ENCODE peak calls at places on chromosomes 2 and 18, in seven cellular contexts. U is cardiac muscle cell, D is lower lobe of right lung, C is heart right ventricle, K is thyroid gland, Q is thoracic aorta, P is brain microvascular endothelial cell. F is an unnamed sample. For H3K27me3 and H3K36me3, the result is how much of the 10 kb centered on the place peaks cover.

GRCh38 chr2:6186332-6187100 is 494.3 kb downstream of the SOX11 start:
- DNase-seq in U (peak), D (no peak), C (peak), K (peak), Q (no peak), P (peak), F (peak)

GRCh38 chr2:54657664-54658083 is 65.8 kb upstream of the EML6 start:
- DNase-seq in U (peak), D (peak), C (no peak), K (peak), Q (no peak), P (peak), F (no peak)

GRCh38 chr2:64329848-64330247 is 124.1 kb upstream of the LGALSL start:
- DNase-seq in U (no peak), D (peak), C (peak), K (no peak), Q (no peak), P (no peak), F (no peak)

GRCh38 chr2:17416891-17417391 is 101.3 kb downstream of the RAD51AP2 start:
- DNase-seq in U (no peak), D (no peak), C (no peak), K (no peak), Q (no peak), P (peak), F (peak)

GRCh38 chr2:42164046-42164445 is 5.1 kb upstream of the EML4 start:
- DNase-seq in U (no peak), D (no peak), C (no peak), K (no peak), Q (no peak), P (no peak), F (no peak)

GRCh38 chr18:9741821-9742541 is 33.9 kb downstream of the RAB31 start:
- DNase-seq in U (peak), D (no peak), C (no peak), K (no peak), Q (no peak), P (peak), F (no peak)

GRCh38 chr18:55477537-55478300 is 110.3 kb downstream of the TCF4 start:
- DNase-seq in U (peak), D (no peak), C (no peak), K (peak), Q (no peak), P (no peak), F (peak)

GRCh38 chr2:237410949-237411635 is 2.9 kb downstream of the COL6A3 start:
- DNase-seq in U (no peak), D (no peak), C (no peak), K (no peak), Q (no peak), P (no peak), F (no peak)

GRCh38 chr18:853471-853870 is 41.4 kb upstream of the YES1 start:
- DNase-seq in U (no peak), D (no peak), C (no peak), K (no peak), Q (no peak), P (no peak), F (no peak)

GRCh38 chr2:67485431-67485830 is 88.3 kb downstream of the ETAA1 start:
- DNase-seq in U (peak), D (no peak), C (no peak), K (no peak), Q (no peak), P (peak), F (no peak)

GRCh38 chr2:120586507-120587283 is 149.0 kb upstream of the GLI2 start:
- DNase-seq in U (no peak), D (peak), C (no peak), K (peak), Q (no peak), P (no peak), F (no peak)

GRCh38 chr2:188984680-188985079 is 10.5 kb downstream of the COL3A1 start:
- DNase-seq in U (no peak), D (no peak), C (no peak), K (no peak), Q (no peak), P (peak), F (no peak)

GRCh38 chr2:100959225-100959880 is 42.7 kb upstream of the RPL31 start:
- DNase-seq in U (no peak), D (no peak), C (no peak), K (no peak), Q (no peak), P (no peak), F (no peak)

GRCh38 chr2:176121377-176122111 is 975 bp upstream of the HOXD9 start:
- DNase-seq in U (no peak), D (no peak), C (no peak), K (no peak), Q (no peak), P (no peak), F (no peak)

GRCh38 chr2:64797881-64798590 is 144.3 kb upstream of the SERTAD2 start:
- DNase-seq in U (no peak), D (no peak), C (no peak), K (peak), Q (no peak), P (no peak), F (peak)

GRCh38 chr2:28678944-28679343 is 72.7 kb upstream of the PPP1CB start:
- DNase-seq in U (no peak), D (no peak), C (no peak), K (no peak), Q (no peak), P (no peak), F (no peak)

GRCh38 chr2:228658998-228659397 is 477.5 kb upstream of the SPHKAP start:
- DNase-seq in U (no peak), D (no peak), C (no peak), K (no peak), Q (no peak), P (peak), F (no peak)

GRCh38 chr18:58881469-58881868 is 16.8 kb downstream of the ZNF532 start:
- DNase-seq in U (no peak), D (no peak), C (no peak), K (no peak), Q (no peak), P (no peak), F (no peak)

GRCh38 chr2:65085148-65085547 is 28.9 kb downstream of the CEP68 start:
- DNase-seq in U (no peak), D (no peak), C (no peak), K (no peak), Q (no peak), P (no peak), F (no peak)

GRCh38 chr18:59308201-59309014 is 10.0 kb downstream of the CPLX4 start:
- DNase-seq in U (peak), D (peak), C (peak), K (peak), Q (no peak), P (peak), F (no peak)

GRCh38 chr2:235877271-235877670 is 290.9 kb downstream of the GBX2 start:
- DNase-seq in U (no peak), D (no peak), C (no peak), K (no peak), Q (no peak), P (no peak), F (no peak)

GRCh38 chr2:10326707-10327594 is 24.2 kb downstream of the HPCAL1 start:
- DNase-seq in U (no peak), D (no peak), C (peak), K (peak), Q (no peak), P (no peak), F (no peak)

GRCh38 chr2:100891911-100892642 is 72.1 kb downstream of the NPAS2 start:
- DNase-seq in U (no peak), D (no peak), C (no peak), K (no peak), Q (no peak), P (peak), F (no peak)

GRCh38 chr2:85551698-85552678 is 9.3 kb downstream of the GGCX start:
- DNase-seq in U (peak), D (peak), C (peak), K (peak), Q (peak), P (peak), F (peak)

GRCh38 chr2:26196683-26197418 is 24.0 kb downstream of the GAREM2 start:
- DNase-seq in U (no peak), D (no peak), C (no peak), K (no peak), Q (no peak), P (no peak), F (no peak)

GRCh38 chr2:235644191-235644590 is 150.3 kb downstream of the AGAP1 start:
- DNase-seq in U (no peak), D (no peak), C (peak), K (no peak), Q (no peak), P (no peak), F (no peak)

GRCh38 chr2:101157272-101157671 is 6.1 kb upstream of the TBC1D8 start:
- DNase-seq in U (no peak), D (no peak), C (no peak), K (no peak), Q (no peak), P (no peak), F (no peak)

GRCh38 chr2:149832256-149832655 is 244.7 kb upstream of the MMADHC start:
- DNase-seq in U (no peak), D (no peak), C (no peak), K (no peak), Q (no peak), P (no peak), F (no peak)

GRCh38 chr2:127634066-127634617 is 11.8 kb upstream of the GPR17 start:
- DNase-seq in U (no peak), D (no peak), C (no peak), K (peak), Q (no peak), P (no peak), F (no peak)

GRCh38 chr2:11338580-11338979 is 5.9 kb downstream of the ROCK2 start:
- DNase-seq in U (no peak), D (no peak), C (no peak), K (no peak), Q (no peak), P (no peak), F (no peak)

GRCh38 chr2:192286093-192286701 is 91.5 kb upstream of the TMEFF2 start:
- DNase-seq in U (peak), D (no peak), C (no peak), K (no peak), Q (no peak), P (peak), F (no peak)

GRCh38 chr2:104857262-104858221 is 3.6 kb downstream of the POU3F3 start:
- DNase-seq in U (no peak), D (no peak), C (no peak), K (no peak), Q (no peak), P (no peak), F (no peak)

GRCh38 chr2:626491-627339 is 50.5 kb downstream of the TMEM18 start:
- DNase-seq in U (no peak), D (no peak), C (no peak), K (no peak), Q (no peak), P (no peak), F (no peak)

GRCh38 chr2:235845245-235845644 is 322.9 kb downstream of the GBX2 start:
- DNase-seq in U (no peak), D (no peak), C (no peak), K (no peak), Q (no peak), P (no peak), F (no peak)

GRCh38 chr18:74316257-74317180 is 880 bp downstream of the C18orf63 start:
- DNase-seq in U (peak), D (no peak), C (no peak), K (no peak), Q (no peak), P (peak), F (peak)

GRCh38 chr18:22001912-22002487 is 167.4 kb upstream of the GATA6 start:
- DNase-seq in U (no peak), D (no peak), C (no peak), K (no peak), Q (no peak), P (no peak), F (no peak)

GRCh38 chr2:105113616-105114275 is 75.9 kb downstream of the MRPS9 start:
- DNase-seq in U (peak), D (no peak), C (no peak), K (no peak), Q (no peak), P (no peak), F (no peak)

GRCh38 chr2:42953216-42953615 is 160.8 kb upstream of the HAAO start:
- DNase-seq in U (no peak), D (no peak), C (no peak), K (no peak), Q (no peak), P (no peak), F (no peak)

GRCh38 chr18:57802869-57803118 is 321 bp downstream of the ATP8B1 start:
- DNase-seq in U (no peak), D (no peak), C (no peak), K (no peak), Q (no peak), P (no peak), F (no peak)

GRCh38 chr18:57802166-57802868 is 798 bp downstream of the ATP8B1 start:
- DNase-seq in U (no peak), D (no peak), C (no peak), K (peak), Q (no peak), P (no peak), F (no peak)

GRCh38 chr18:57803119-57803969 is at the start of gene ATP8B1:
- DNase-seq in U (peak), D (peak), C (peak), K (peak), Q (no peak), P (no peak), F (peak)

GRCh38 chr18:57798713-57799373 is 4.3 kb downstream of the ATP8B1 start:
- DNase-seq in U (no peak), D (no peak), C (no peak), K (no peak), Q (no peak), P (no peak), F (no peak)

DNA sequence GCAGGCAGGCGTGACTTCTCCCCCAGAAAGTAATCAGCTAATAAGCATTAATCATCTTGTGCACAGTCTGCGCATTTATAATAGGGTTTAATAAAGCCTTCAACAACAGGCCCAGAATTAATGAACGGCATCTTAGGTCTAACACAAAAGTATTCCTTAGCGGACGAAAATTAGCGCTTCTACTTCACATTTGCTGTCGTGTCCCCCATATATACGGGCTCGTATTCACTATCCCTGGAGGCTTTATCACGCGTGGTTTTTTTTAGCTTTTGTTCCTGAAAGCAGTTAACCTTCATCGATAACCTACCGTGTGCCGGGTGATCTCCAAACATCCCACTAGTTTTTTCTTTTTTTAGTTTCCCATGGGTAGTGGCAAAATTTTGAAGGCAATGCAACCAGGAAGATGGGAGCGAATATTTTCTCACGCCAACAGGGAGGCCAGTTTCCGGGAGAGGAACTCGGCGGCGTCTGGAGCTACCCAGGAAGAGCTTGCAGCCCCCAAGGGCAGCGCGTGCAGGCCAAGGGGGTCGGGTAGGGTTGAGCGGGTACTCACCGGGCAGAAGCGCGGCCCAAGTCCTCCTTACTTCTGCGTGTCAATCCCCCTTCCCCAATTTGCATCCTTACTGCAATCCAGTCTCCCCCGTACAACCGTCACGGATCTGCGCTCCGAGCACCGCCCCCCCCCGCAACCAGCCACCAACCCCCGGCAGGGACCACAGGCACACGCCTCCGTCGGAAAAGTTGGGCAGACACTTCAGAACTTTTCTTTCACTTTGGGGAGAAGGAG is 1.5 kb downstream of the ATP8B1 start:
- DNase-seq in U (no peak), D (no peak), C (no peak), K (peak), Q (no peak), P (no peak), F (no peak)
- H3K27me3 ChIP-seq in U (half or more), D (under half), C (under half), K (under half), Q (under half), P (under half), F (under half)

GRCh38 chr2:226738191-226738820 is 61.3 kb downstream of the IRS1 start:
- DNase-seq in U (no peak), D (no peak), C (no peak), K (no peak), Q (no peak), P (no peak), F (no peak)

GRCh38 chr2:226738821-226739507 is 60.7 kb downstream of the IRS1 start:
- DNase-seq in U (peak), D (no peak), C (no peak), K (no peak), Q (no peak), P (no peak), F (no peak)

GRCh38 chr2:226740039-226740648 is 59.5 kb downstream of the IRS1 start:
- DNase-seq in U (no peak), D (no peak), C (no peak), K (no peak), Q (no peak), P (no peak), F (no peak)

GRCh38 chr2:226742346-226742745 is 57.3 kb downstream of the IRS1 start:
- DNase-seq in U (no peak), D (no peak), C (peak), K (peak), Q (no peak), P (no peak), F (no peak)

DNA sequence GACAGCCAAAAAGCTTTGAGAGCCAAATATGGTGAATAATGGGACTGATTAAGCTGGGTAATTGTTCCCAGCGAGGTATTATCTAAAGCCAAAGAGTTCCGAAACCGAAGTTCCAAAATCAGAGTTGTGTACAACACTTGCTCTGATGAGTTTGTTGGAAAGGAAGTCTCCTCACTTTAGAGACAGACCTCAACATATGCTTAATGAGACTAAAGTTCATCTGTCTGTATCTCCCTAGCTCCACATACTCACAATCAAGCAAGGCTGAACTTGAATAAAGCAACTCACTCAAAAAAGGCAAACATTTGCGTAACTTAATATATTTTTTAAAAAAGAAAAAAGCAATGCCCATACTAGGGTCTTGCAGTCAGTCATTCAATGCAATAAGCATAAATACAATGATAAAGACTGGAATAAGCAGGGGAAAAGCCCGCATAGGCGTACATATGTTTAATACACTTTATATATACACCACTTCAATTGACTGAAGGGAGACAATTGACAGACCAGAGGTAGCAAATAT is 60.1 kb downstream of the IRS1 start:
- DNase-seq in U (no peak), D (no peak), C (no peak), K (no peak), Q (no peak), P (no peak), F (no peak)
- TF ChIP-seq CTCF in U (no peak), D (no peak), C (no peak), K (no peak), Q (no peak), P (no peak), F (no peak)

DNA sequence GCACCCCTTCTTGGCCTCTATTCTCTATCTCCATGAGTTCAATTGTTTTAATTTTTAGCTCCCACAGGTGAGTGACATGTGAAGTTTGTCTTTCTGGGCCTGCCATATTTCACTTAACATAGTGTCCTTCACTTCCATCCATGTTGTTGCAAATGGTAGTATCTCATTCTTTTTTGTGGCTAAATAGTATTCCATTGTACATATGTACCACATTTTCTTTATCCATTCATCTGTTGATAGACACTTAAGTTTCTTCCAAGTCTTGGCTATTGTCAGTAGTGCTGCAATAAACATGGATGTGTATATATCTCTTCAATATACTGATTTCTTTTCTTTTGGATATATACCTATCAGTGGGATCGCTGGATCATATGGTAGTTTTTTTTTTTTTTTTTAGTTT is 9.0 kb downstream of the STRADB start:
- DNase-seq in U (no peak), D (no peak), C (no peak), K (no peak), Q (no peak), P (no peak), F (no peak)
- H3K36me3 ChIP-seq in U (under half), D (under half), C (under half), K (under half), Q (under half), P (under half), F (under half)

DNA sequence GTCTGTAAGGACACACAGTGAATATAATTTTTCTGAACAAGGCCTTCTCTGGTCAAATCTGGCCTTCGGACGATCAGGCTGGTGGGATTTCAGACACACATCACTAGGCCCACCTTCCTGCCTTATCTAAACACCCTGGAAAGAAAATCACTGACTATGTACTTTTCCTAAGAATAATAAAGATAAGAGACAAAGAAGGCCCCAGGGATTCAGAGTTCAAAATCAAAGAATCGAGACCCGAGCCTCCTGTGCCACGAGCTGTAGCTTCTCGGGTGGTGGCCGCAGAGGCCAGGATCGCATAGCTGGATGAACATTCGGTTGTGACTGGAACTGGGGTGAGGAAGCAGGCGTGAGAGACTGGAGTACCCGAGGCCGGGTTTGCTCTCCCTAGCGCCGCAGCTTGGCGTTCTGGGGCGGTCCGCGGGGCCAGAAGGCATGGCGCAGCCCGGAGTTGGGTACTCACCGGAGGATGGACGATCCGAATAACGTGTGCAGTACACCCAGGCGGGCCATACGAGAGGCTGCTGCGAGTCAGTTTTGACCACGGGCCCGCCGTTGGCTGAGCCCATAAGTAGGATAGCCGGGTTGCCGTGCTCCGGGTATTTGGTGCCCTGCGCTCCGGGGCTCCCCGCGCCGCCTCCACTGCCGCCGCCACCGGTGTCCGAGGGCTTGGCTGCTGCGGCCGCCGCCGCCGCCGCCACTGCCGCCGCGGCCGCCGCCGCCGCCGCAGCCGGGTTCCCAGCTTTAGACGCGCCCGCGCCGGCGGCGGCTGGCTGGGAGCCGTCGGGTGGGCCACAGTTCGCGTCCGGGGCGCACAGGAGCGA is 1.4 kb downstream of the EN1 start:
- DNase-seq in U (no peak), D (no peak), C (no peak), K (no peak), Q (no peak), P (no peak), F (no peak)
- H3K27me3 ChIP-seq in U (half or more), D (half or more), C (half or more), K (half or more), Q (half or more), P (half or more), F (half or more)

GRCh38 chr2:115880558-115880957 is 1438.1 kb downstream of the DPP10 start:
- DNase-seq in U (no peak), D (no peak), C (no peak), K (no peak), Q (no peak), P (no peak), F (no peak)
- TF ChIP-seq CTCF in U (no peak), D (no peak), C (no peak), K (no peak), Q (no peak), P (no peak), F (peak)

F was measured in kidney epithelial cell.